ENCODE peak calls at places on chromosome 22, in six cellular contexts. A is endothelial cell; F is T-helper 2 cell; V is CD4-positive, alpha-beta memory T cell; Y is A172; B is left ventricle myocardium inferior. T is an unnamed sample.
A peak's percentile ranks its signal among the peaks of the same experiment; 100 is the strongest.

GRCh38 chr22:35604671-35605457 is 12.3 kb downstream of the MB start:
- DNase-seq in A (no peak), F (peak; percentile 14), V (no peak), Y (peak; percentile 68), B (no peak), T (peak; percentile 23)

GRCh38 chr22:50444663-50445062 is 30.2 kb downstream of the SBF1 start:
- DNase-seq in A (no peak), F (no peak), V (no peak), Y (peak; percentile 62), B (no peak), T (no peak)

GRCh38 chr22:29719894-29720645 is at the start of gene CABP7:
- DNase-seq in A (no peak), F (no peak), V (no peak), Y (no peak), B (no peak), T (no peak)

GRCh38 chr22:45009881-45010531 is at the start of gene PHF21B:
- DNase-seq in A (peak; percentile 85), F (no peak), V (no peak), Y (peak; percentile 0), B (peak; percentile 60), T (peak; percentile 38)

GRCh38 chr22:25573822-25574221 is 9.3 kb downstream of the GRK3 start:
- DNase-seq in A (no peak), F (no peak), V (no peak), Y (no peak), B (no peak), T (no peak)

GRCh38 chr22:30611197-30611596 is 4.2 kb downstream of the TCN2 start:
- DNase-seq in A (no peak), F (no peak), V (no peak), Y (no peak), B (no peak), T (no peak)

GRCh38 chr22:48708558-48709245 is 1119.0 kb downstream of the BRD1 start:
- DNase-seq in A (no peak), F (no peak), V (no peak), Y (no peak), B (peak; percentile 5), T (no peak)

GRCh38 chr22:24302591-24302990 is 32.0 kb downstream of the SPECC1L start:
- DNase-seq in A (no peak), F (no peak), V (no peak), Y (no peak), B (no peak), T (no peak)

GRCh38 chr22:26452236-26453016 is 23.4 kb downstream of the ASPHD2 start:
- DNase-seq in A (no peak), F (no peak), V (no peak), Y (no peak), B (no peak), T (no peak)

GRCh38 chr22:22599248-22599647 is 40.2 kb upstream of the PRAME start:
- DNase-seq in A (no peak), F (no peak), V (no peak), Y (no peak), B (no peak), T (no peak)

GRCh38 chr22:35525687-35526332 is 14.8 kb upstream of the RASD2 start:
- DNase-seq in A (no peak), F (no peak), V (no peak), Y (no peak), B (no peak), T (no peak)

GRCh38 chr22:37896181-37896592 is 9.9 kb upstream of the MICALL1 start:
- DNase-seq in A (peak; percentile 48), F (no peak), V (peak; percentile 43), Y (no peak), B (no peak), T (no peak)

GRCh38 chr22:36790648-36791047 is 14.7 kb upstream of the IFT27 start:
- DNase-seq in A (no peak), F (no peak), V (no peak), Y (no peak), B (no peak), T (no peak)

GRCh38 chr22:50526849-50527801 is 1.7 kb upstream of the SCO2 start:
- DNase-seq in A (no peak), F (no peak), V (no peak), Y (no peak), B (peak; percentile 65), T (peak; percentile 84)

GRCh38 chr22:23193882-23194281 is 13.6 kb downstream of the BCR start:
- DNase-seq in A (no peak), F (no peak), V (no peak), Y (no peak), B (no peak), T (no peak)

GRCh38 chr22:27318516-27318915 is 483.0 kb downstream of the MN1 start:
- DNase-seq in A (no peak), F (no peak), V (no peak), Y (no peak), B (peak; percentile 30), T (no peak)

GRCh38 chr22:46678785-46679700 is 58.9 kb downstream of the GRAMD4 start:
- DNase-seq in A (no peak), F (no peak), V (no peak), Y (no peak), B (no peak), T (no peak)

GRCh38 chr22:33400061-33400840 is 342.1 kb upstream of the SYN3 start:
- DNase-seq in A (no peak), F (no peak), V (no peak), Y (no peak), B (no peak), T (no peak)

GRCh38 chr22:20610243-20610686 is 102.9 kb downstream of the MED15 start:
- DNase-seq in A (no peak), F (no peak), V (no peak), Y (no peak), B (no peak), T (no peak)

GRCh38 chr22:49213731-49214352 is 613.8 kb downstream of the BRD1 start:
- DNase-seq in A (no peak), F (no peak), V (no peak), Y (no peak), B (peak; percentile 3), T (peak; percentile 22)

T was measured in right lobe of liver.